ENCODE peak calls at places on chromosomes 6 and 20, in nine cellular contexts. One of them, this sample, is unnamed.

GRCh38 chr20:59565768-59566461 is 38.4 kb upstream of the PHACTR3 start:
- DNase-seq in lower leg skin: peak; percentile 74
- DNase-seq in BJ: no peak
- DNase-seq in progenitor cell of endocrine pancreas: no peak
- DNase-seq in suprapubic skin: no peak
- DNase-seq in nephron progenitor cell: no peak
- DNase-seq in AG04449: no peak
- DNase-seq in OCI-LY7: no peak
- DNase-seq in colonic mucosa: no peak
- DNase-seq in this sample: peak; percentile 77

GRCh38 chr6:64872633-64873032 is 834.4 kb downstream of the EYS start:
- DNase-seq in lower leg skin: no peak
- DNase-seq in BJ: no peak
- DNase-seq in progenitor cell of endocrine pancreas: no peak
- DNase-seq in suprapubic skin: no peak
- DNase-seq in nephron progenitor cell: no peak
- DNase-seq in AG04449: no peak
- DNase-seq in OCI-LY7: no peak
- DNase-seq in colonic mucosa: no peak
- DNase-seq in this sample: no peak

GRCh38 chr6:9948600-9949138 is 466.2 kb downstream of the TFAP2A start:
- DNase-seq in lower leg skin: no peak
- DNase-seq in BJ: no peak
- DNase-seq in progenitor cell of endocrine pancreas: no peak
- DNase-seq in suprapubic skin: no peak
- DNase-seq in nephron progenitor cell: no peak
- DNase-seq in AG04449: no peak
- DNase-seq in OCI-LY7: no peak
- DNase-seq in colonic mucosa: no peak
- DNase-seq in this sample: no peak

GRCh38 chr20:59004763-59005522 is 2.1 kb downstream of the CTSZ start:
- DNase-seq in lower leg skin: peak; percentile 90
- DNase-seq in BJ: no peak
- DNase-seq in progenitor cell of endocrine pancreas: no peak
- DNase-seq in suprapubic skin: no peak
- DNase-seq in nephron progenitor cell: no peak
- DNase-seq in AG04449: no peak
- DNase-seq in OCI-LY7: peak; percentile 86
- DNase-seq in colonic mucosa: peak; percentile 90
- DNase-seq in this sample: no peak

GRCh38 chr20:43857932-43858331 is 56.7 kb upstream of the TOX2 start:
- DNase-seq in lower leg skin: no peak
- DNase-seq in BJ: no peak
- DNase-seq in progenitor cell of endocrine pancreas: no peak
- DNase-seq in suprapubic skin: no peak
- DNase-seq in nephron progenitor cell: no peak
- DNase-seq in AG04449: no peak
- DNase-seq in OCI-LY7: no peak
- DNase-seq in colonic mucosa: no peak
- DNase-seq in this sample: no peak

GRCh38 chr6:142868917-142869316 is 76.1 kb downstream of the HIVEP2 start:
- DNase-seq in lower leg skin: no peak
- DNase-seq in BJ: no peak
- DNase-seq in progenitor cell of endocrine pancreas: no peak
- DNase-seq in suprapubic skin: no peak
- DNase-seq in nephron progenitor cell: no peak
- DNase-seq in AG04449: no peak
- DNase-seq in OCI-LY7: no peak
- DNase-seq in colonic mucosa: no peak
- DNase-seq in this sample: no peak

GRCh38 chr20:32966881-32967781 is 37.1 kb downstream of the SUN5 start:
- DNase-seq in lower leg skin: peak; percentile 66
- DNase-seq in BJ: no peak
- DNase-seq in progenitor cell of endocrine pancreas: no peak
- DNase-seq in suprapubic skin: peak; percentile 33
- DNase-seq in nephron progenitor cell: no peak
- DNase-seq in AG04449: no peak
- DNase-seq in OCI-LY7: no peak
- DNase-seq in colonic mucosa: peak; percentile 19
- DNase-seq in this sample: peak; percentile 80

GRCh38 chr20:52410182-52410647 is 218.6 kb upstream of the ZFP64 start:
- DNase-seq in lower leg skin: no peak
- DNase-seq in BJ: peak; percentile 62
- DNase-seq in progenitor cell of endocrine pancreas: no peak
- DNase-seq in suprapubic skin: peak; percentile 74
- DNase-seq in nephron progenitor cell: no peak
- DNase-seq in AG04449: no peak
- DNase-seq in OCI-LY7: no peak
- DNase-seq in colonic mucosa: no peak
- DNase-seq in this sample: no peak

GRCh38 chr6:87968435-87969278 is 79.0 kb upstream of the SPACA1 start:
- DNase-seq in lower leg skin: no peak
- DNase-seq in BJ: no peak
- DNase-seq in progenitor cell of endocrine pancreas: peak; percentile 14
- DNase-seq in suprapubic skin: no peak
- DNase-seq in nephron progenitor cell: peak; percentile 29
- DNase-seq in AG04449: no peak
- DNase-seq in OCI-LY7: peak; percentile 58
- DNase-seq in colonic mucosa: peak; percentile 18
- DNase-seq in this sample: no peak

GRCh38 chr6:156988276-156989158 is 211.3 kb downstream of the ARID1B start:
- DNase-seq in lower leg skin: no peak
- DNase-seq in BJ: no peak
- DNase-seq in progenitor cell of endocrine pancreas: no peak
- DNase-seq in suprapubic skin: no peak
- DNase-seq in nephron progenitor cell: peak; percentile 14
- DNase-seq in AG04449: no peak
- DNase-seq in OCI-LY7: peak; percentile 94
- DNase-seq in colonic mucosa: peak; percentile 53
- DNase-seq in this sample: no peak

GRCh38 chr6:154450498-154450897 is 60.0 kb downstream of the CNKSR3 start:
- DNase-seq in lower leg skin: no peak
- DNase-seq in BJ: no peak
- DNase-seq in progenitor cell of endocrine pancreas: no peak
- DNase-seq in suprapubic skin: no peak
- DNase-seq in nephron progenitor cell: no peak
- DNase-seq in AG04449: no peak
- DNase-seq in OCI-LY7: no peak
- DNase-seq in colonic mucosa: no peak
- DNase-seq in this sample: no peak

GRCh38 chr6:154446984-154447383 is 63.5 kb downstream of the CNKSR3 start:
- DNase-seq in lower leg skin: no peak
- DNase-seq in BJ: no peak
- DNase-seq in progenitor cell of endocrine pancreas: no peak
- DNase-seq in suprapubic skin: no peak
- DNase-seq in nephron progenitor cell: no peak
- DNase-seq in AG04449: no peak
- DNase-seq in OCI-LY7: no peak
- DNase-seq in colonic mucosa: no peak
- DNase-seq in this sample: no peak

GRCh38 chr6:154447929-154448328 is 62.6 kb downstream of the CNKSR3 start:
- DNase-seq in lower leg skin: no peak
- DNase-seq in BJ: no peak
- DNase-seq in progenitor cell of endocrine pancreas: no peak
- DNase-seq in suprapubic skin: no peak
- DNase-seq in nephron progenitor cell: no peak
- DNase-seq in AG04449: no peak
- DNase-seq in OCI-LY7: no peak
- DNase-seq in colonic mucosa: no peak
- DNase-seq in this sample: no peak

GRCh38 chr6:154445417-154445816 is 65.1 kb downstream of the CNKSR3 start:
- DNase-seq in lower leg skin: no peak
- DNase-seq in BJ: no peak
- DNase-seq in progenitor cell of endocrine pancreas: no peak
- DNase-seq in suprapubic skin: no peak
- DNase-seq in nephron progenitor cell: no peak
- DNase-seq in AG04449: no peak
- DNase-seq in OCI-LY7: no peak
- DNase-seq in colonic mucosa: no peak
- DNase-seq in this sample: no peak

DNA sequence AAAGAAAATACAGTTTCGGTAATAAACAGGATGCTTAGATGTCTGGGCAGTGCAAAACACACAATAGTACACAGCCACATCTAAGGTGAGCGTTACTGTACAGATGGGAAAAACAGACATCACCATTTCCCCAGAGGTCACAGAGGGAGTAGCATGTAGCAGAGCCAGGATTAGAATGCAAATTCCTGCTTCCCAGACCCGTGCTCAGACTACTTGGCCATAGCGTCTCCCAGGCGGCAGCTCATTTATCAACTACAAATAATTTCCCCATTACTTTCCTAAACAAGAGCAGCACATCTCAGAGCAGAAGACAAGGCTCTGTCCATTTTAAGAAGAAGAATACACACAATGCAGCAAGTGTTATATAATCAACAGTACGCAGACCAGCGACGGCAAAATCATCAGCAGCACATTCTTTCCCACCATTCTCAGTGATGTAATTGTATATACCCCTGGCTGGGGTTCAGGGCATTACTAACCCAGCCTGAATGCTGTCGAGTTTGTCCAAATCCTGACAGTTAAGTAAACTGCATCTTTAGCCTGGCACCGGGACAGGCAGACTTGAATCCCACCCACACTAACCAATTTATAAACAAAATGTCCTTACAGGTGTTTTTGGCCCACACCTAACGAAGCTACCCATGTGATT is 61.9 kb downstream of the CNKSR3 start:
- DNase-seq in lower leg skin: no peak
- DNase-seq in BJ: no peak
- DNase-seq in progenitor cell of endocrine pancreas: no peak
- DNase-seq in suprapubic skin: no peak
- DNase-seq in nephron progenitor cell: peak; percentile 10
- DNase-seq in AG04449: peak; percentile 61
- DNase-seq in OCI-LY7: no peak
- DNase-seq in colonic mucosa: no peak
- DNase-seq in this sample: no peak
- TF ChIP-seq CTCF in lower leg skin: no peak
- TF ChIP-seq CTCF in BJ: peak; percentile 42
- TF ChIP-seq CTCF in progenitor cell of endocrine pancreas: peak; percentile 40
- TF ChIP-seq CTCF in suprapubic skin: no peak
- TF ChIP-seq CTCF in nephron progenitor cell: peak; percentile 20
- TF ChIP-seq CTCF in AG04449: peak; percentile 16
- TF ChIP-seq CTCF in OCI-LY7: no peak
- TF ChIP-seq CTCF in colonic mucosa: no peak
- TF ChIP-seq CTCF in this sample: no peak

GRCh38 chr6:14382381-14383236 is 265.0 kb downstream of the CD83 start:
- DNase-seq in lower leg skin: no peak
- DNase-seq in BJ: no peak
- DNase-seq in progenitor cell of endocrine pancreas: no peak
- DNase-seq in suprapubic skin: no peak
- DNase-seq in nephron progenitor cell: no peak
- DNase-seq in AG04449: no peak
- DNase-seq in OCI-LY7: peak; percentile 88
- DNase-seq in colonic mucosa: no peak
- DNase-seq in this sample: no peak

GRCh38 chr6:14383393-14384174 is 266.0 kb downstream of the CD83 start:
- DNase-seq in lower leg skin: no peak
- DNase-seq in BJ: no peak
- DNase-seq in progenitor cell of endocrine pancreas: no peak
- DNase-seq in suprapubic skin: no peak
- DNase-seq in nephron progenitor cell: no peak
- DNase-seq in AG04449: no peak
- DNase-seq in OCI-LY7: peak; percentile 24
- DNase-seq in colonic mucosa: no peak
- DNase-seq in this sample: no peak

GRCh38 chr6:14384175-14384949 is 266.8 kb downstream of the CD83 start:
- DNase-seq in lower leg skin: no peak
- DNase-seq in BJ: no peak
- DNase-seq in progenitor cell of endocrine pancreas: no peak
- DNase-seq in suprapubic skin: no peak
- DNase-seq in nephron progenitor cell: no peak
- DNase-seq in AG04449: no peak
- DNase-seq in OCI-LY7: no peak
- DNase-seq in colonic mucosa: no peak
- DNase-seq in this sample: no peak

GRCh38 chr6:14390805-14391204 is 273.2 kb downstream of the CD83 start:
- DNase-seq in lower leg skin: no peak
- DNase-seq in BJ: no peak
- DNase-seq in progenitor cell of endocrine pancreas: no peak
- DNase-seq in suprapubic skin: no peak
- DNase-seq in nephron progenitor cell: no peak
- DNase-seq in AG04449: no peak
- DNase-seq in OCI-LY7: no peak
- DNase-seq in colonic mucosa: no peak
- DNase-seq in this sample: no peak

DNA sequence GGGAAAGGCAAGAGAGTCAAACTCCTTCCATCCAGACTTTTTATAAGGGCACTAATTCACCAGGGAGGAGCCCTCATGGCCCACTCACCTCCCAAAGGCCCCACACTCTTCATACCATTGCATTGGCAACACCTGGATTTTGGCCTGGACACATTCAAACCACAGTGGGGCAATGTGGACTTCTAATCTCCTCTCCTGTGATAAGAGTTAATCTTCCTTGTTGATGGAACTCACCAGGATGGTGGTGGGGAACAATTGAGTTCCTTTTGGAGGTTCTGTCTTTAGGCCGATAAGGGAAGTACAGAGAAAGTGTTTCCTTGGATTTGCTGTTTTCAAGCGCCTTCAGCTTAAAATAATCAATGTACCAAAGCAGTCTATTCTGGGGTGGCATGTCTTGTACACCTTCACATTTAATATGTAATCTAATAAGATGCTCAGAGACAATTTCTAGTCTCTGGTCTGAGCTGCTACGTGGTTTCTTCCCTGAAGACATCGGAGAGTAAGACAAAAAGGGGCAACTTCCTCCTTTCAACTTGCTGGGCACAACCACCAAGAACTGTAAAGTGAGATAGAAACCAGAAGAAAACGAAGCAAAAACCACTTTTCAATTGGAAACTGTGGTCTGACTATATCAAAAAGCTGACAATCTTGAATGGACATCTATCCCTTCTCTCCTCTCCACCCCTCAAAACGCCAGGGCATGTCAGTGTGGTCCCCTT is 268.9 kb downstream of the CD83 start:
- DNase-seq in lower leg skin: no peak
- DNase-seq in BJ: no peak
- DNase-seq in progenitor cell of endocrine pancreas: no peak
- DNase-seq in suprapubic skin: no peak
- DNase-seq in nephron progenitor cell: no peak
- DNase-seq in AG04449: no peak
- DNase-seq in OCI-LY7: no peak
- DNase-seq in colonic mucosa: no peak
- DNase-seq in this sample: no peak
- TF ChIP-seq CTCF in lower leg skin: no peak
- TF ChIP-seq CTCF in BJ: no peak
- TF ChIP-seq CTCF in progenitor cell of endocrine pancreas: no peak
- TF ChIP-seq CTCF in suprapubic skin: no peak
- TF ChIP-seq CTCF in nephron progenitor cell: no peak
- TF ChIP-seq CTCF in AG04449: no peak
- TF ChIP-seq CTCF in OCI-LY7: no peak
- TF ChIP-seq CTCF in colonic mucosa: no peak
- TF ChIP-seq CTCF in this sample: no peak

GRCh38 chr6:89597372-89597771 is 41.2 kb downstream of the LYRM2 start:
- DNase-seq in lower leg skin: no peak
- DNase-seq in BJ: no peak
- DNase-seq in progenitor cell of endocrine pancreas: no peak
- DNase-seq in suprapubic skin: no peak
- DNase-seq in nephron progenitor cell: no peak
- DNase-seq in AG04449: no peak
- DNase-seq in OCI-LY7: peak; percentile 21
- DNase-seq in colonic mucosa: no peak
- DNase-seq in this sample: no peak
- TF ChIP-seq CTCF in lower leg skin: no peak
- TF ChIP-seq CTCF in BJ: no peak
- TF ChIP-seq CTCF in progenitor cell of endocrine pancreas: no peak
- TF ChIP-seq CTCF in suprapubic skin: no peak
- TF ChIP-seq CTCF in nephron progenitor cell: no peak
- TF ChIP-seq CTCF in AG04449: no peak
- TF ChIP-seq CTCF in OCI-LY7: no peak
- TF ChIP-seq CTCF in colonic mucosa: no peak
- TF ChIP-seq CTCF in this sample: no peak

GRCh38 chr6:26045046-26045938 is 41.9 kb upstream of the HFE start:
- DNase-seq in lower leg skin: peak; percentile 91
- DNase-seq in BJ: peak; percentile 87
- DNase-seq in progenitor cell of endocrine pancreas: no peak
- DNase-seq in suprapubic skin: peak; percentile 86
- DNase-seq in nephron progenitor cell: no peak
- DNase-seq in AG04449: no peak
- DNase-seq in OCI-LY7: peak; percentile 97
- DNase-seq in colonic mucosa: peak; percentile 93
- DNase-seq in this sample: no peak
- TF ChIP-seq CTCF in lower leg skin: no peak
- TF ChIP-seq CTCF in BJ: peak; percentile 30
- TF ChIP-seq CTCF in progenitor cell of endocrine pancreas: no peak
- TF ChIP-seq CTCF in suprapubic skin: no peak
- TF ChIP-seq CTCF in nephron progenitor cell: no peak
- TF ChIP-seq CTCF in AG04449: no peak
- TF ChIP-seq CTCF in OCI-LY7: peak; percentile 54
- TF ChIP-seq CTCF in colonic mucosa: no peak
- TF ChIP-seq CTCF in this sample: no peak

This sample was measured in osteocyte.